ENCODE peak calls at places on chromosomes 5 and 9, in nine cellular contexts. J is upper lobe of left lung, X is GM12878, B is sigmoid colon, F is SK-N-SH, P is H1, K is HepG2, S is K562, C is transverse colon. U is an unnamed sample.

GRCh38 chr9:112249277-112249676 is 74.2 kb upstream of the SUSD1 start:
- DNase-seq in X (peak; percentile 39), B (no peak), P (no peak), J (no peak), S (no peak), C (no peak), K (no peak), F (no peak), U (no peak)

GRCh38 chr9:69502671-69503301 is 169.4 kb downstream of the APBA1 start:
- DNase-seq in J (no peak), B (no peak), K (no peak), F (no peak), X (no peak), S (no peak), P (no peak), C (no peak), U (no peak)

GRCh38 chr5:132180134-132180745 is 47.4 kb downstream of the P4HA2 start:
- DNase-seq in K (peak; percentile 18), C (no peak), P (no peak), F (peak; percentile 69), S (peak; percentile 47), J (no peak), X (no peak), B (no peak), U (no peak)

GRCh38 chr5:98602534-98603112 is 170.8 kb upstream of the RGMB start:
- DNase-seq in C (no peak), K (no peak), X (no peak), J (no peak), F (no peak), B (no peak), P (no peak), S (no peak), U (no peak)

GRCh38 chr9:17075758-17076485 is 58.9 kb upstream of the CNTLN start:
- DNase-seq in J (no peak), F (peak; percentile 54), K (no peak), S (no peak), X (no peak), C (no peak), B (no peak), P (no peak), U (no peak)

GRCh38 chr9:32430720-32431119 is 46.3 kb downstream of the ACO1 start:
- DNase-seq in P (no peak), F (no peak), B (no peak), J (no peak), X (no peak), K (no peak), S (no peak), C (no peak), U (no peak)

GRCh38 chr9:76255781-76256455 is 138.3 kb downstream of the RFK start:
- DNase-seq in B (peak; percentile 92), X (no peak), J (peak; percentile 70), K (no peak), P (no peak), F (no peak), S (no peak), C (peak; percentile 36), U (peak; percentile 25)

GRCh38 chr5:162067138-162067537 is 435 bp upstream of the GABRG2 start:
- DNase-seq in P (no peak), F (no peak), S (no peak), X (no peak), K (no peak), B (no peak), C (no peak), J (no peak), U (no peak)

GRCh38 chr9:7011395-7012067 is 253.8 kb downstream of the KDM4C start:
- DNase-seq in P (no peak), B (no peak), F (no peak), S (no peak), X (peak; percentile 13), J (no peak), C (no peak), K (no peak), U (no peak)

GRCh38 chr5:132262882-132263547 is 5.5 kb downstream of the PDLIM4 start:
- DNase-seq in K (no peak), X (no peak), P (peak; percentile 16), F (no peak), J (no peak), S (no peak), C (peak; percentile 2), B (no peak), U (no peak)

GRCh38 chr5:177542816-177543472 is 11.4 kb downstream of the FAM193B start:
- DNase-seq in C (no peak), F (no peak), X (no peak), B (no peak), J (no peak), S (no peak), K (no peak), P (no peak), U (no peak)

GRCh38 chr5:117590944-117591343 is 1016.3 kb upstream of the SEMA6A start:
- DNase-seq in P (no peak), B (no peak), C (no peak), J (no peak), K (peak; percentile 25), F (peak; percentile 13), S (no peak), X (no peak), U (no peak)

GRCh38 chr5:124658867-124659557 is 87.4 kb downstream of the ZNF608 start:
- DNase-seq in J (no peak), K (no peak), F (no peak), P (no peak), X (no peak), C (no peak), B (no peak), S (no peak), U (no peak)

GRCh38 chr5:54621742-54622141 is 104.2 kb downstream of the SNX18 start:
- DNase-seq in X (no peak), J (no peak), K (no peak), S (no peak), P (no peak), F (no peak), C (no peak), B (no peak), U (no peak)

GRCh38 chr9:127803507-127804352 is 1.0 kb downstream of the FPGS start:
- DNase-seq in K (no peak), P (no peak), X (no peak), J (peak; percentile 70), B (peak; percentile 71), S (no peak), F (peak; percentile 64), C (peak; percentile 47), U (peak; percentile 53)

GRCh38 chr5:40367260-40367659 is 312.5 kb upstream of the PTGER4 start:
- DNase-seq in B (no peak), F (no peak), S (no peak), J (no peak), X (no peak), P (no peak), C (no peak), K (no peak), U (no peak)

GRCh38 chr9:89786650-89787049 is 181.8 kb downstream of the GADD45G start:
- DNase-seq in F (no peak), C (peak; percentile 39), J (peak; percentile 56), B (no peak), S (no peak), K (no peak), P (no peak), X (no peak), U (peak; percentile 60)

GRCh38 chr5:157592594-157592993 is 17.0 kb upstream of the ADAM19 start:
- DNase-seq in J (no peak), K (no peak), F (no peak), P (no peak), S (no peak), C (no peak), B (no peak), X (no peak), U (no peak)

GRCh38 chr5:142849880-142850279 is 79.7 kb downstream of the ARHGAP26 start:
- DNase-seq in B (no peak), C (no peak), F (no peak), J (no peak), K (no peak), S (no peak), X (no peak), P (no peak), U (no peak)

GRCh38 chr9:4553951-4554381 is 63.7 kb downstream of the SLC1A1 start:
- DNase-seq in S (no peak), B (no peak), K (no peak), F (no peak), X (no peak), C (no peak), J (no peak), P (no peak), U (no peak)

GRCh38 chr9:114112778-114113585 is 13.9 kb upstream of the KIF12 start:
- DNase-seq in C (peak; percentile 71), B (peak; percentile 92), P (no peak), X (no peak), K (no peak), S (no peak), J (peak; percentile 70), F (no peak), U (peak; percentile 73)
- TF ChIP-seq EP300 in C (no peak), B (no peak), P (no peak), X (no peak), K (no peak), S (no peak), J (no peak), F (no peak), U (no peak)

GRCh38 chr5:163434410-163434866 is 3.0 kb upstream of the CCNG1 start:
- DNase-seq in F (no peak), P (no peak), J (no peak), C (peak; percentile 45), X (no peak), B (no peak), S (no peak), K (no peak), U (peak; percentile 34)
- TF ChIP-seq POLR2AphosphoS5 in F (no peak), P (no peak), J (no peak), C (no peak), X (no peak), B (no peak), S (no peak), K (no peak), U (peak; percentile 16)

GRCh38 chr5:120139039-120139438 is 325.1 kb upstream of the PRR16 start:
- DNase-seq in J (no peak), K (peak; percentile 70), F (no peak), C (no peak), X (no peak), P (no peak), S (no peak), B (no peak), U (no peak)
- TF ChIP-seq EP300 in J (peak; percentile 75), K (no peak), F (no peak), C (peak; percentile 46), X (no peak), P (no peak), S (no peak), B (peak; percentile 33), U (no peak)

DNA sequence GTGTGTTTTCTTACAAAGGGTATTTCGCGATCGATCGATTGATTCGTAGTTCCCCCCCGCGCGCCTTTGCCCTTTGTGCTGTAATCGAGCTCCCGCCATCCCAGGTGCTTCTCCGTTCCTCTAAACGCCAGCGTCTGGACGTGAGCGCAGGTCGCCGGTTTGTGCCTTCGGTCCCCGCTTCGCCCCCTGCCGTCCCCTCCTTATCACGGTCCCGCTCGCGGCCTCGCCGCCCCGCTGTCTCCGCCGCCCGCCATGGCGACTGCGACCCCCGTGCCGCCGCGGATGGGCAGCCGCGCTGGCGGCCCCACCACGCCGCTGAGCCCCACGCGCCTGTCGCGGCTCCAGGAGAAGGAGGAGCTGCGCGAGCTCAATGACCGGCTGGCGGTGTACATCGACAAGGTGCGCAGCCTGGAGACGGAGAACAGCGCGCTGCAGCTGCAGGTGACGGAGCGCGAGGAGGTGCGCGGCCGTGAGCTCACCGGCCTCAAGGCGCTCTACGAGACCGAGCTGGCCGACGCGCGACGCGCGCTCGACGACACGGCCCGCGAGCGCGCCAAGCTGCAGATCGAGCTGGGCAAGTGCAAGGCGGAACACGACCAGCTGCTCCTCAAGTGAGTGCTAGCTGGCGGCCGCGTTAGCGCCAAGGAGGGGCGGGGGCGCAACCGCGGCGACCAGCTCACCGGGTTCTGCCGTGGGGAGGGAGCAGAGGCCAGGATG is 479 bp downstream of the LMNB1 start:
- DNase-seq in K (peak; percentile 9), X (no peak), S (peak; percentile 44), P (no peak), C (peak; percentile 64), B (peak; percentile 70), J (peak; percentile 68), F (peak; percentile 63), U (peak; percentile 65)
- TF ChIP-seq POLR2AphosphoS5 in K (no peak), X (no peak), S (no peak), P (peak; percentile 68), C (peak; percentile 46), B (no peak), J (peak; percentile 9), F (no peak), U (no peak)